ENCODE peak calls at places on chromosomes 1 and 21, in seven cellular contexts. C, U, V, M, H, T and X are unnamed samples.

GRCh38 chr1:152143147-152143845 is 15.7 kb downstream of the RPTN start:
- DNase-seq in T (no peak), U (no peak), H (no peak), C (no peak), M (no peak), V (no peak), X (peak; percentile 54)

GRCh38 chr1:154353966-154354365 is 28.6 kb downstream of the ATP8B2 start:
- DNase-seq in H (no peak), M (no peak), V (no peak), C (no peak), U (no peak), T (no peak), X (no peak)

GRCh38 chr1:89757532-89757931 is 63.3 kb upstream of the LRRC8D start:
- DNase-seq in M (peak; percentile 21), C (peak; percentile 53), H (peak; percentile 69), U (no peak), V (no peak), T (no peak), X (peak; percentile 86)

GRCh38 chr1:226325178-226325577 is 16.2 kb upstream of the LIN9 start:
- DNase-seq in U (no peak), M (no peak), V (no peak), T (no peak), C (no peak), H (peak; percentile 10), X (no peak)

GRCh38 chr1:42720868-42721267 is 19.2 kb downstream of the CLDN19 start:
- DNase-seq in M (no peak), V (no peak), C (no peak), U (no peak), T (no peak), H (no peak), X (no peak)

GRCh38 chr1:14513084-14513483 is 85.4 kb upstream of the KAZN start:
- DNase-seq in U (no peak), H (no peak), M (no peak), T (no peak), V (no peak), C (no peak), X (no peak)

GRCh38 chr1:226831953-226832352 is 38.5 kb upstream of the PSEN2 start:
- DNase-seq in U (no peak), H (no peak), M (no peak), T (no peak), V (no peak), C (no peak), X (no peak)

GRCh38 chr1:2555634-2556276 is 416 bp upstream of the TNFRSF14 start:
- DNase-seq in U (no peak), C (peak; percentile 49), T (peak; percentile 41), H (no peak), M (no peak), V (no peak), X (peak; percentile 96)

GRCh38 chr21:41482980-41483379 is 25.0 kb downstream of the TMPRSS2 start:
- DNase-seq in H (no peak), U (no peak), M (no peak), C (no peak), V (no peak), T (no peak), X (no peak)

GRCh38 chr1:165451696-165452095 is 6.8 kb upstream of the RXRG start:
- DNase-seq in V (no peak), U (no peak), M (no peak), C (no peak), H (no peak), T (no peak), X (no peak)

GRCh38 chr21:45644041-45644906 is 749 bp downstream of the PCBP3 start:
- DNase-seq in H (peak; percentile 11), U (no peak), C (peak; percentile 28), V (no peak), T (no peak), M (no peak), X (peak; percentile 38)

GRCh38 chr1:69305621-69306020 is 262.1 kb upstream of the LRRC7 start:
- DNase-seq in T (no peak), U (no peak), M (no peak), H (no peak), V (no peak), C (no peak), X (no peak)

GRCh38 chr1:231934797-231935196 is 308.2 kb downstream of the DISC1 start:
- DNase-seq in T (no peak), H (peak; percentile 68), U (no peak), C (peak; percentile 48), V (no peak), M (no peak), X (no peak)

GRCh38 chr1:201360486-201360885 is 17.0 kb downstream of the TNNT2 start:
- DNase-seq in H (no peak), U (no peak), V (no peak), C (no peak), M (no peak), T (no peak), X (no peak)

DNA sequence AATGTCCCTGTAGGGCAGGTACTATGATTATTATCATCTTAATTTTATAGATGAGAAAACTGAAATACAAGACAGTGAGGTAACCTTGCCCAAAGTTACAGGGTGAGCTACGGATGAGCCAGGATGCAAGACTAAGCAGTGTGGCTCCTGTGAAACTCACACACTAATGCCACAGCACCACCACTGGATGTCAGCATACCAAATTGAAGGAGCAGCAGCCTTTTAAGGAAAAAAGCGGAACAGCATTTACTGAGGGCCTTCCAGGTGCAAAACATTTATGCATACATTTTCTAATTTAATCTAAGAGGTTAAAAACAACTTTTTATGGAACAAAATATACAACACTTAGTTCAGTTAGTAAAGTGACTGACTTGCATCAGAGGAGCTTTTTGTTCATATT is 41.7 kb downstream of the SEC16B start:
- DNase-seq in M (peak; percentile 53), T (peak; percentile 33), U (no peak), V (no peak), H (no peak), C (peak; percentile 55), X (no peak)
- TF ChIP-seq CTCF in M (peak; percentile 33), T (peak; percentile 51), U (no peak), V (peak; percentile 40), H (peak; percentile 27), C (peak; percentile 20), X (no peak)

GRCh38 chr1:119674835-119675289 is 26.8 kb upstream of the ZNF697 start:
- DNase-seq in U (no peak), V (peak; percentile 68), C (peak; percentile 44), H (peak; percentile 67), M (no peak), T (peak; percentile 86), X (peak; percentile 63)
- TF ChIP-seq CTCF in U (no peak), V (peak; percentile 74), C (peak; percentile 69), H (no peak), M (no peak), T (peak; percentile 71), X (no peak)

GRCh38 chr1:30697977-30698376 is 25.4 kb downstream of the MATN1 start:
- DNase-seq in T (no peak), C (peak; percentile 8), U (no peak), H (peak; percentile 38), M (no peak), V (peak; percentile 13), X (no peak)
- TF ChIP-seq CTCF in T (no peak), C (no peak), U (no peak), H (no peak), M (no peak), V (no peak), X (no peak)

GRCh38 chr1:10561497-10561896 is 86.7 kb downstream of the PEX14 start:
- DNase-seq in T (peak; percentile 16), V (peak; percentile 23), H (peak; percentile 47), U (no peak), C (peak; percentile 22), M (peak; percentile 17), X (no peak)

GRCh38 chr1:10559386-10559785 is 84.6 kb downstream of the PEX14 start:
- DNase-seq in V (no peak), T (no peak), M (no peak), C (no peak), U (no peak), H (no peak), X (no peak)

GRCh38 chr1:10557714-10558113 is 83.0 kb downstream of the PEX14 start:
- DNase-seq in M (no peak), H (no peak), C (no peak), U (no peak), T (no peak), V (no peak), X (no peak)

GRCh38 chr1:10564063-10564462 is 89.3 kb downstream of the PEX14 start:
- DNase-seq in U (no peak), H (no peak), V (no peak), M (no peak), T (no peak), C (peak; percentile 28), X (no peak)

DNA sequence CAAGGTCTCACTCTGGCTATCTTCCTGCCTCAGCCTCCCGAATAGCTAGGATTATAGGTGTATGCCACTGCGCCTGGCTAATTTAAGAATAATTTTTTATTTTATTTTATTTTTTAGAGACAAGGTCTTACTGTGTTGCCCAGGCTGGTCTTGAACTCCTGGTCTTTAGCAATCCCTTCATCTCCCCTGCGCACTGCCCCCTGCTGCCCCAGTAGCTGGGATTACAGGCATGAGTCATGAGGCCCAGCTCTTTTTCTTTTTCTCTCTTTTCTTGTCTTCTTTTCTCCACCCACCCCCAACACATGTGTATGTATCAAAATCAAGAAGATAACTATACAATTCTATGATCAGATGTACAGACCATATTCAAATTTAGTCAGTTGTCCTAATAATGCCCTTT is 87.2 kb downstream of the PEX14 start:
- DNase-seq in U (no peak), V (no peak), C (no peak), H (peak; percentile 20), M (no peak), T (no peak), X (peak; percentile 45)
- TF ChIP-seq CTCF in U (no peak), V (peak; percentile 24), C (no peak), H (peak; percentile 35), M (peak; percentile 12), T (peak; percentile 59), X (peak; percentile 32)

DNA sequence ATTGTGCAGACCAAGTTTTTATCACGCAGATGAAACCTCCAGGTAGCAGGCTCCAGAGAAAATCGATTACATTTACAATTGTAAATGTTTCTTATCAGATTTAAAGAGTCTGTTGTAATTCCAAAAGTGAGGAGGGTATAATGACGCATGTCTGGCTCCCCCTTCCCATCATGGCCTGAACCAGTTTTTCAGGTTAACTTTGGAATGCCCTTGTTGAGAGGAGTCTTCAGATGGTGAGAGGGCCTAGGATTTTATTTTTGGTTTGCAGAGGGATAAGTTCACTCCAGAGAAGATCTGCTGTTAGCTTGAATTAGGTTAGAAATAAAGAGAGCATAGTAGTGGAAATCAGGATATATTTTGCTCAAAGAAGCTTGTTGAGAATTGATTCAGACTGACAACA is 1028.3 kb upstream of the B3GALT2 start:
- DNase-seq in H (no peak), U (no peak), C (no peak), T (no peak), V (no peak), M (no peak), X (no peak)
- TF ChIP-seq CTCF in H (no peak), U (no peak), C (no peak), T (no peak), V (no peak), M (no peak), X (no peak)

GRCh38 chr1:183470961-183471747 is 1.1 kb upstream of the SMG7 start:
- DNase-seq in T (peak; percentile 85), U (peak; percentile 62), H (peak; percentile 80), C (peak; percentile 85), V (peak; percentile 10), M (peak; percentile 79), X (peak; percentile 82)
- TF ChIP-seq CTCF in T (no peak), U (no peak), H (no peak), C (peak; percentile 14), V (no peak), M (no peak), X (no peak)